ENCODE peak calls at places on chromosomes 7 and 10, in six cellular contexts. One of them, this sample, is unnamed.

GRCh38 chr10:119190353-119190752 is 11.7 kb upstream of the PRDX3 start:
- DNase-seq in thoracic aorta: no peak
- DNase-seq in NCI-H1048: no peak
- DNase-seq in posterior vena cava: no peak
- DNase-seq in fibroblast of the conjunctiva: peak; percentile 77
- DNase-seq in endothelial cell: no peak
- DNase-seq in this sample: no peak

GRCh38 chr10:102673961-102674511 is 29.8 kb downstream of the TRIM8 start:
- DNase-seq in thoracic aorta: peak; percentile 49
- DNase-seq in NCI-H1048: no peak
- DNase-seq in posterior vena cava: peak; percentile 87
- DNase-seq in fibroblast of the conjunctiva: peak; percentile 27
- DNase-seq in endothelial cell: no peak
- DNase-seq in this sample: peak; percentile 78

GRCh38 chr7:151172273-151173141 is 5.0 kb upstream of the GBX1 start:
- DNase-seq in thoracic aorta: no peak
- DNase-seq in NCI-H1048: peak; percentile 69
- DNase-seq in posterior vena cava: peak; percentile 95
- DNase-seq in fibroblast of the conjunctiva: peak; percentile 31
- DNase-seq in endothelial cell: peak; percentile 90
- DNase-seq in this sample: peak; percentile 88

GRCh38 chr7:29563590-29564454 is at the start of gene PRR15:
- DNase-seq in thoracic aorta: no peak
- DNase-seq in NCI-H1048: peak; percentile 15
- DNase-seq in posterior vena cava: peak; percentile 81
- DNase-seq in fibroblast of the conjunctiva: no peak
- DNase-seq in endothelial cell: peak; percentile 56
- DNase-seq in this sample: no peak

GRCh38 chr7:5388273-5388866 is 35.3 kb downstream of the TNRC18 start:
- DNase-seq in thoracic aorta: no peak
- DNase-seq in NCI-H1048: no peak
- DNase-seq in posterior vena cava: no peak
- DNase-seq in fibroblast of the conjunctiva: no peak
- DNase-seq in endothelial cell: no peak
- DNase-seq in this sample: no peak

GRCh38 chr10:130372222-130372621 is 236.0 kb downstream of the GLRX3 start:
- DNase-seq in thoracic aorta: no peak
- DNase-seq in NCI-H1048: no peak
- DNase-seq in posterior vena cava: no peak
- DNase-seq in fibroblast of the conjunctiva: no peak
- DNase-seq in endothelial cell: no peak
- DNase-seq in this sample: peak; percentile 43

GRCh38 chr10:114181971-114182370 is 2.8 kb downstream of the TDRD1 start:
- DNase-seq in thoracic aorta: no peak
- DNase-seq in NCI-H1048: no peak
- DNase-seq in posterior vena cava: no peak
- DNase-seq in fibroblast of the conjunctiva: no peak
- DNase-seq in endothelial cell: no peak
- DNase-seq in this sample: peak; percentile 69

GRCh38 chr10:29882766-29883165 is 176.6 kb downstream of the JCAD start:
- DNase-seq in thoracic aorta: no peak
- DNase-seq in NCI-H1048: no peak
- DNase-seq in posterior vena cava: no peak
- DNase-seq in fibroblast of the conjunctiva: no peak
- DNase-seq in endothelial cell: no peak
- DNase-seq in this sample: no peak

GRCh38 chr10:10056958-10057357 is 960.7 kb upstream of the CELF2 start:
- DNase-seq in thoracic aorta: no peak
- DNase-seq in NCI-H1048: no peak
- DNase-seq in posterior vena cava: no peak
- DNase-seq in fibroblast of the conjunctiva: no peak
- DNase-seq in endothelial cell: no peak
- DNase-seq in this sample: no peak

GRCh38 chr10:3336673-3337293 is 164.2 kb upstream of the PITRM1 start:
- DNase-seq in thoracic aorta: no peak
- DNase-seq in NCI-H1048: no peak
- DNase-seq in posterior vena cava: no peak
- DNase-seq in fibroblast of the conjunctiva: no peak
- DNase-seq in endothelial cell: no peak
- DNase-seq in this sample: no peak

GRCh38 chr10:34280599-34281374 is 534.3 kb downstream of the PARD3 start:
- DNase-seq in thoracic aorta: peak; percentile 37
- DNase-seq in NCI-H1048: no peak
- DNase-seq in posterior vena cava: no peak
- DNase-seq in fibroblast of the conjunctiva: peak; percentile 91
- DNase-seq in endothelial cell: no peak
- DNase-seq in this sample: no peak

GRCh38 chr10:18104223-18104872 is 35.9 kb upstream of the CACNB2 start:
- DNase-seq in thoracic aorta: peak; percentile 21
- DNase-seq in NCI-H1048: peak; percentile 32
- DNase-seq in posterior vena cava: peak; percentile 82
- DNase-seq in fibroblast of the conjunctiva: peak; percentile 10
- DNase-seq in endothelial cell: peak; percentile 54
- DNase-seq in this sample: peak; percentile 68

GRCh38 chr10:77505431-77506334 is 131.9 kb downstream of the KCNMA1 start:
- DNase-seq in thoracic aorta: no peak
- DNase-seq in NCI-H1048: no peak
- DNase-seq in posterior vena cava: no peak
- DNase-seq in fibroblast of the conjunctiva: peak; percentile 67
- DNase-seq in endothelial cell: no peak
- DNase-seq in this sample: no peak

GRCh38 chr10:71302874-71303568 is 16.0 kb upstream of the SLC29A3 start:
- DNase-seq in thoracic aorta: no peak
- DNase-seq in NCI-H1048: peak; percentile 53
- DNase-seq in posterior vena cava: no peak
- DNase-seq in fibroblast of the conjunctiva: peak; percentile 46
- DNase-seq in endothelial cell: no peak
- DNase-seq in this sample: no peak

GRCh38 chr7:149422914-149423285 is 38.0 kb downstream of the ZNF777 start:
- DNase-seq in thoracic aorta: no peak
- DNase-seq in NCI-H1048: no peak
- DNase-seq in posterior vena cava: peak; percentile 80
- DNase-seq in fibroblast of the conjunctiva: no peak
- DNase-seq in endothelial cell: peak; percentile 18
- DNase-seq in this sample: peak; percentile 77

GRCh38 chr10:31754803-31755624 is 173.6 kb downstream of the ARHGAP12 start:
- DNase-seq in thoracic aorta: no peak
- DNase-seq in NCI-H1048: no peak
- DNase-seq in posterior vena cava: no peak
- DNase-seq in fibroblast of the conjunctiva: no peak
- DNase-seq in endothelial cell: no peak
- DNase-seq in this sample: no peak